ENCODE peak calls at places on chromosomes 16 and 17, in eight cellular contexts. I is cardiac fibroblast, E is GM12865, K is PC-3, H is Calu3, T is heart right ventricle, A is cardiac muscle cell, V is fibroblast of villous mesenchyme. W is an unnamed sample.

GRCh38 chr17:14070344-14071007 is 1.2 kb downstream of the COX10 start:
- DNase-seq in I (no peak), E (no peak), K (no peak), H (no peak), T (no peak), A (no peak), V (no peak), W (no peak)

GRCh38 chr17:6541886-6542285 is 14.5 kb downstream of the PITPNM3 start:
- DNase-seq in I (no peak), E (no peak), K (no peak), H (no peak), T (no peak), A (no peak), V (no peak), W (no peak)

GRCh38 chr17:41308251-41308917 is 725 bp downstream of the KRTAP16-1 start:
- DNase-seq in I (no peak), E (peak), K (no peak), H (no peak), T (peak), A (no peak), V (no peak), W (no peak)

GRCh38 chr17:76501018-76501826 is at the start of gene RHBDF2:
- DNase-seq in I (peak), E (peak), K (peak), H (peak), T (peak), A (peak), V (peak), W (peak)

GRCh38 chr17:40564195-40564882 is 933 bp downstream of the CCR7 start:
- DNase-seq in I (no peak), E (peak), K (no peak), H (peak), T (no peak), A (no peak), V (no peak), W (peak)

GRCh38 chr17:27572665-27573064 is 58.3 kb upstream of the LGALS9 start:
- DNase-seq in I (no peak), E (no peak), K (no peak), H (no peak), T (no peak), A (no peak), V (no peak), W (no peak)

GRCh38 chr16:72848045-72848410 is 199.9 kb downstream of the ZFHX3 start:
- DNase-seq in I (no peak), E (no peak), K (no peak), H (peak), T (no peak), A (no peak), V (no peak), W (no peak)

GRCh38 chr16:10961231-10961630 is 16.9 kb downstream of the CLEC16A start:
- DNase-seq in I (peak), E (no peak), K (no peak), H (no peak), T (no peak), A (no peak), V (peak), W (no peak)

GRCh38 chr17:27354051-27354490 is 60.2 kb downstream of the WSB1 start:
- DNase-seq in I (no peak), E (no peak), K (no peak), H (no peak), T (no peak), A (no peak), V (no peak), W (no peak)

GRCh38 chr17:20032636-20033035 is 23.5 kb downstream of the SPECC1 start:
- DNase-seq in I (no peak), E (peak), K (no peak), H (no peak), T (no peak), A (no peak), V (no peak), W (no peak)

GRCh38 chr16:11182381-11182780 is 73.6 kb downstream of the SOCS1 start:
- DNase-seq in I (no peak), E (peak), K (no peak), H (no peak), T (no peak), A (no peak), V (no peak), W (no peak)

GRCh38 chr16:88883117-88883895 is 16.8 kb upstream of the PABPN1L start:
- DNase-seq in I (no peak), E (no peak), K (peak), H (no peak), T (no peak), A (no peak), V (no peak), W (no peak)

GRCh38 chr16:47664653-47665325 is 203.7 kb downstream of the PHKB start:
- DNase-seq in I (no peak), E (no peak), K (peak), H (no peak), T (no peak), A (no peak), V (peak), W (no peak)

GRCh38 chr17:79913896-79914812 is 74.9 kb upstream of the CBX4 start:
- DNase-seq in I (no peak), E (no peak), K (no peak), H (no peak), T (no peak), A (no peak), V (no peak), W (no peak)

GRCh38 chr17:74192950-74193781 is 10.3 kb upstream of the RPL38 start:
- DNase-seq in I (no peak), E (no peak), K (peak), H (no peak), T (no peak), A (no peak), V (peak), W (no peak)

GRCh38 chr16:87681990-87682570 is 79.8 kb downstream of the JPH3 start:
- DNase-seq in I (peak), E (peak), K (no peak), H (peak), T (no peak), A (no peak), V (peak), W (no peak)
- TF ChIP-seq CTCF in I (peak), E (peak), K (peak), H (peak), T (no peak), A (peak), V (peak), W (peak)

GRCh38 chr17:7885357-7886226 is 3.0 kb upstream of the CHD3 start:
- DNase-seq in I (peak), E (peak), K (peak), H (peak), T (peak), A (peak), V (peak), W (peak)
- TF ChIP-seq CTCF in I (no peak), E (no peak), K (no peak), H (no peak), T (no peak), A (no peak), V (no peak), W (no peak)

DNA sequence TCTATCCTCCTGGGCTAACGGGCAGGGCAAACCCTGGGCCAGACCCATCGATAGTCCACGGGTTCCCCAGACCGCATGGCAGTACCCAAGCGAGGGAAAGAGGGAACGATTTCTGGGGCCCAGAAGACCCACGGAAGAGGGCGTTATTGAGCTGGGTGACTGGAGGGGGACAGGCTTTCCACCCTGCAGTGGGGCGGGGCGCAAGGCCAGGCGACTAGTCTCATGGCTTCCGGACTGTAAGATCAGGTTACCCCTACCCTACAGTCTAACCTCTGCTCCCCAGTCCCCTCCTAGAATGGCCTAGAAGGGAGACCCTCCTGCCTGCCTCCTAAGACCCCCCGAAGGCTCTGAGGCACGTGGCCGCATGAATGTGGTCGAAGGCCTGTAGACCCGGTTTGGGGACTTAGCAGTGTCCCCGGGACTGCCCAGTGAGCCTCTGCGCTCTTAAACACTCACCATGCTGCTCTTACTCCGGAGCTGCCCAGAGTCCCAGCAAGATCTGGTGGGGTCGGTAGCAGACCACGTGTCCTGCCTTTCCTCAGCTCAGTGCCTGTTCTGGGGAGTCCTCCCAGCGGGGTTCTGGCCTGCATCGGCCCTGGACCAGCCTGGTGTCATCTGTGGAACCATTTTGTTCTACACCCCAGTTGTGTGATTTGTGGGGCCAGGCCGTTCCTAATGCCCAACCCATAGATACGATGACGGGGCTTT is 13.1 kb upstream of the AURKB start:
- DNase-seq in I (peak), E (peak), K (peak), H (peak), T (peak), A (peak), V (peak), W (no peak)
- TF ChIP-seq CTCF in I (peak), E (peak), K (peak), H (no peak), T (no peak), A (peak), V (peak), W (no peak)

GRCh38 chr17:39246274-39246673 is 20.5 kb upstream of the STAC2 start:
- DNase-seq in I (no peak), E (no peak), K (no peak), H (no peak), T (no peak), A (no peak), V (no peak), W (no peak)
- TF ChIP-seq CTCF in I (peak), E (no peak), K (no peak), H (peak), T (no peak), A (peak), V (peak), W (no peak)

GRCh38 chr16:7919782-7920181 is 587.1 kb downstream of the RBFOX1 start:
- DNase-seq in I (no peak), E (no peak), K (no peak), H (no peak), T (no peak), A (no peak), V (no peak), W (no peak)

DNA sequence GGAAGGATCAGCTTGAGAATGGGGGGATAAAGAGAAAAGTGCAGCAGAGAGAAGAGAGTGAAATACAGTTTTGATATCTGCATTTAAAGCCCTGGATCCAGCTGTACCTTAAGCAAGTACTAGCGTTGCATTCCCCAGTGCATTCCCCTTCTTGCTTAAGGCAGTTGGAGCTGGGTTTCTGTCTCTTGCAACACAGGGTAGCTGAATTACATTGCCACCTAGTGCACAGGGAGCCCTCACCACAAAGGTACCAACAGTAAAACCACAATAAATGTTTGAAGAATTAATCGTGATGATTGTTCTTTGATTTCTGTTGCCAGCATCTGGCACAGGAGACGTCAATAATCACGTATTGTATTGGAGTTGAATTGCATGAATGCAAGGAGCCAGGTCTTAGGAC is 588.7 kb downstream of the RBFOX1 start:
- DNase-seq in I (no peak), E (no peak), K (no peak), H (no peak), T (no peak), A (peak), V (no peak), W (no peak)
- TF ChIP-seq CTCF in I (no peak), E (no peak), K (no peak), H (no peak), T (no peak), A (no peak), V (no peak), W (no peak)

GRCh38 chr17:65009848-65010247 is 46.7 kb downstream of the GNA13 start:
- DNase-seq in I (no peak), E (no peak), K (no peak), H (no peak), T (no peak), A (no peak), V (no peak), W (no peak)
- TF ChIP-seq CTCF in I (no peak), E (no peak), K (no peak), H (no peak), T (no peak), A (no peak), V (no peak), W (no peak)

GRCh38 chr17:82416264-82416663 is 1.9 kb upstream of the HEXD start:
- DNase-seq in I (no peak), E (no peak), K (no peak), H (no peak), T (no peak), A (no peak), V (no peak), W (no peak)

GRCh38 chr17:82415786-82416185 is 2.4 kb upstream of the HEXD start:
- DNase-seq in I (no peak), E (no peak), K (no peak), H (no peak), T (no peak), A (no peak), V (no peak), W (no peak)

GRCh38 chr17:82419471-82419995 is 1.1 kb upstream of the OGFOD3 start:
- DNase-seq in I (peak), E (no peak), K (peak), H (no peak), T (no peak), A (no peak), V (peak), W (no peak)

GRCh38 chr17:82416771-82417170 is 1.4 kb upstream of the HEXD start:
- DNase-seq in I (no peak), E (no peak), K (peak), H (no peak), T (no peak), A (no peak), V (no peak), W (no peak)

DNA sequence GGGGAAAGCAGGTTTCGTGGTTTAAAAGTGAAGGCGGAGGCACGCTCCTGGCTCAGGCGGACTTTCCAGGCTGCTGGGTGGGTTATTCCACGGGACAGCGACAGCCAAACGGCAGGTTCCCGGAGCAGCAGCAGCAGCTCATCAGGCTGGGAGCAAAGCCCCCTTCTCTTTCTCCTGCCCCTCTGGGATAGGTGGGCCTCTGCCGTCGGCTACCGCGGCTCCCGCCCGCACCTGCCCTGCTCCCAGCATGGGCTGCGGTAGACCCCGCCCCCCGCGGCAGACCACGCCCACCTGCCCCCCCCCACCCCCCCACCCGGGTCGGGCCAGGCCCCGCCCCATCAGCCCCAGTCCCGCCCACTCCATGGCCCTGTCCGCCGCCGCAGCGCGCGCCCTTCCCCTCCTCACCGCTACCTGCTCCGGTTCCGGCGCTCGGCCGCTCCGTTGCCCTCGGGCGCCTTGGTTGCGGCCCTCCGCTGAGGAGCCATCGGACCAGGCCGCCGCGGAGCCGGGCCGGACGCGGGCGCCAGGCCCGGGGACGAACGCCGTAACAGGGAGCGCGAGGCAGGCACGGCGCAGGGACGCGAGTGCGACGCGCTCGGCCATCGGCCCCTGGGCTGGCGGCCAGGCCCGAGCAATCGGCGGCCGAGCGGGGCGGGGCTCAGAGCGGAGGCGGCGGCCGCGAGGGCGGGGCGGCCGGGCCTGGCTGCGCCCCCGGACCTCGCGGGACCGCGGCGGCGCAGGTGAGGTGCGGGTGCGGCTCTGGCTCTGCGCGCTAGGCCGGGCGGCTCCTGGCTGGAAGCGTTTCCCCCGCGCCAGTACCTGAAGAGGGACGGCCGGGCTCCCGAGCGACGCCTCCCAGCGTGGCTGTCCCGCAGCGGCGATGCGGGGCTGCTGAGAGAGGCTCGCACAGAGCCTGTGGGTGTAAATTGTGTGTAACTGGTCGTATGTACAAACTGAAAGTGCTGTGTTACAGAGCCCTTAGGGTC is at the start of the genes HEXD and OGFOD3:
- DNase-seq in I (peak), E (peak), K (peak), H (peak), T (peak), A (peak), V (peak), W (peak)
- TF ChIP-seq CTCF in I (no peak), E (no peak), K (no peak), H (no peak), T (no peak), A (no peak), V (no peak), W (peak)

DNA sequence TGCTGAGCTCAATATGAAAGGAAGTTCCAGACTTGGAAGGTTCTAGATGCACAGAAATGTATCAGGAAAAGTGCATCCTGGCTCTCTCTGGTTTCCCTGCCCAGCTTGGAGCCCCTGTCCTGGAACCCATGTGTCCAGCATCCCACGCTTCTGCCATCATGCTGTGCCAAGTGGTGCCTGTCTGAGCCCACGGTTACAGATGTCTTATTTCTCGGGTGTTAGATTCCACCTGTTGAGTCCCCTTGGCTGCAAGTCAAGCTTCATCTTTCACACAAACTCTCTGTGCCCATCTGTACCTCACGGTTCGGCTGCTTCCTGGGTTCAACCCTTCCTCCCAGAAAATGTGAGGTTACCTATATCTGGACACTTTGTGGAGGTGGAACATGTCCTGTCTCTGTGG is 22.5 kb downstream of the OR1D5 start:
- DNase-seq in I (no peak), E (no peak), K (no peak), H (no peak), T (no peak), A (no peak), V (no peak), W (no peak)
- TF ChIP-seq CTCF in I (no peak), E (no peak), K (no peak), H (no peak), T (no peak), A (no peak), V (no peak), W (no peak)

DNA sequence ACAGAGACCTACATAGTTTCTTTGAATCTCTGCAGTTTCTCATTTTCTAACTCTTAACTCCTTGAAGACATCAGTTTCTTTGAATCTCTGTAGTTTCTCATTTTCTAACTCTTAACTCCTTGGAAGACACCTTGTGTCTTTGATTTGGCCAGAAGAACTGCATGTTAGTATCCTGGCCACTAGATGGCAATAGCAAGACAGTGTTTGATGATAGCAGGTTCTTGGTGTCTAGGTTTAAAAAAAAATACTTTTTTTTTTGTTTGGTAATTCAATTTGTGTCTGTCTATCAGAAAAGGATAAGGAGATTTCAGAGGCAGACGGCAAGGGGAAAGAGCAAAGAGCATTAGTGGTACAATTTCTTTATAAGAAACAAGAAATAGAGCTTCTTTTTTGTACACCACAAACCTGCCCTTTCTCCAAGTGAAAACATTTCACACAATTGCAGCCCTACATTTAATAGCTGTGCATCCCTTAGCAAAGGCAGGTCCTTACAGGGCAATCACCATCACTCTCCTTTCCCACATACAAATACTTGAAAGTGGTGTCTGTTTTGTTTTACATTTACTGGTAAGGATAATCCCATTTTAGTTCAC is 1324.9 kb upstream of the CDH8 start:
- DNase-seq in I (peak), E (peak), K (peak), H (peak), T (no peak), A (peak), V (peak), W (no peak)
- TF ChIP-seq CTCF in I (peak), E (peak), K (peak), H (peak), T (peak), A (peak), V (peak), W (peak)